ENCODE peak calls at places on chromosomes 13 and 19, in seven cellular contexts. One of them, this sample, is unnamed.

GRCh38 chr19:16442386-16443276 is 29.1 kb downstream of the EPS15L1 start:
- DNase-seq in stimulated activated effector memory CD8-positive, alpha-beta T cell treated with anti-CD3 and anti-CD28 coated beads, Interleukin-12 subunit alpha, Interleukin-12 subunit beta, amount 100 ng/mL, for 72 hours: no peak
- DNase-seq in neural progenitor cell: peak
- DNase-seq in NCI-H187: no peak
- DNase-seq in thoracic aorta: no peak
- DNase-seq in endodermal cell: no peak
- DNase-seq in HCT116: no peak
- DNase-seq in this sample: no peak

GRCh38 chr13:94613051-94613450 is 11.4 kb downstream of the GPR180 start:
- DNase-seq in thoracic aorta: no peak
- DNase-seq in stimulated activated effector memory CD8-positive, alpha-beta T cell treated with anti-CD3 and anti-CD28 coated beads, Interleukin-12 subunit alpha, Interleukin-12 subunit beta, amount 100 ng/mL, for 72 hours: no peak
- DNase-seq in HCT116: no peak
- DNase-seq in NCI-H187: no peak
- DNase-seq in endodermal cell: no peak
- DNase-seq in neural progenitor cell: no peak
- DNase-seq in this sample: no peak

GRCh38 chr13:21008026-21008425 is 53.4 kb downstream of the LATS2 start:
- DNase-seq in stimulated activated effector memory CD8-positive, alpha-beta T cell treated with anti-CD3 and anti-CD28 coated beads, Interleukin-12 subunit alpha, Interleukin-12 subunit beta, amount 100 ng/mL, for 72 hours: no peak
- DNase-seq in NCI-H187: no peak
- DNase-seq in endodermal cell: peak
- DNase-seq in neural progenitor cell: no peak
- DNase-seq in thoracic aorta: no peak
- DNase-seq in HCT116: no peak
- DNase-seq in this sample: no peak

GRCh38 chr13:47632311-47632710 is 368.8 kb downstream of the SUCLA2 start:
- DNase-seq in endodermal cell: peak
- DNase-seq in NCI-H187: no peak
- DNase-seq in stimulated activated effector memory CD8-positive, alpha-beta T cell treated with anti-CD3 and anti-CD28 coated beads, Interleukin-12 subunit alpha, Interleukin-12 subunit beta, amount 100 ng/mL, for 72 hours: no peak
- DNase-seq in neural progenitor cell: peak
- DNase-seq in HCT116: no peak
- DNase-seq in thoracic aorta: no peak
- DNase-seq in this sample: no peak

GRCh38 chr19:2278504-2279158 is 3.3 kb downstream of the PEAK3 start:
- DNase-seq in stimulated activated effector memory CD8-positive, alpha-beta T cell treated with anti-CD3 and anti-CD28 coated beads, Interleukin-12 subunit alpha, Interleukin-12 subunit beta, amount 100 ng/mL, for 72 hours: no peak
- DNase-seq in neural progenitor cell: no peak
- DNase-seq in HCT116: no peak
- DNase-seq in thoracic aorta: no peak
- DNase-seq in NCI-H187: no peak
- DNase-seq in endodermal cell: no peak
- DNase-seq in this sample: peak

GRCh38 chr13:35881360-35881759 is 249.8 kb downstream of the DCLK1 start:
- DNase-seq in thoracic aorta: no peak
- DNase-seq in NCI-H187: no peak
- DNase-seq in neural progenitor cell: no peak
- DNase-seq in endodermal cell: no peak
- DNase-seq in HCT116: no peak
- DNase-seq in stimulated activated effector memory CD8-positive, alpha-beta T cell treated with anti-CD3 and anti-CD28 coated beads, Interleukin-12 subunit alpha, Interleukin-12 subunit beta, amount 100 ng/mL, for 72 hours: no peak
- DNase-seq in this sample: no peak

GRCh38 chr19:1286451-1286858 is 782 bp downstream of the EFNA2 start:
- DNase-seq in HCT116: no peak
- DNase-seq in endodermal cell: no peak
- DNase-seq in neural progenitor cell: no peak
- DNase-seq in stimulated activated effector memory CD8-positive, alpha-beta T cell treated with anti-CD3 and anti-CD28 coated beads, Interleukin-12 subunit alpha, Interleukin-12 subunit beta, amount 100 ng/mL, for 72 hours: no peak
- DNase-seq in NCI-H187: no peak
- DNase-seq in thoracic aorta: no peak
- DNase-seq in this sample: no peak

GRCh38 chr13:65965496-65965895 is 1264.6 kb downstream of the PCDH9 start:
- DNase-seq in stimulated activated effector memory CD8-positive, alpha-beta T cell treated with anti-CD3 and anti-CD28 coated beads, Interleukin-12 subunit alpha, Interleukin-12 subunit beta, amount 100 ng/mL, for 72 hours: no peak
- DNase-seq in endodermal cell: no peak
- DNase-seq in thoracic aorta: no peak
- DNase-seq in HCT116: no peak
- DNase-seq in neural progenitor cell: no peak
- DNase-seq in NCI-H187: no peak
- DNase-seq in this sample: no peak

GRCh38 chr19:15187026-15188007 is 13.5 kb downstream of the NOTCH3 start:
- DNase-seq in neural progenitor cell: no peak
- DNase-seq in endodermal cell: peak
- DNase-seq in NCI-H187: no peak
- DNase-seq in thoracic aorta: no peak
- DNase-seq in HCT116: no peak
- DNase-seq in stimulated activated effector memory CD8-positive, alpha-beta T cell treated with anti-CD3 and anti-CD28 coated beads, Interleukin-12 subunit alpha, Interleukin-12 subunit beta, amount 100 ng/mL, for 72 hours: no peak
- DNase-seq in this sample: peak

GRCh38 chr13:24925318-24926231 is 161.6 kb downstream of the RNF17 start:
- DNase-seq in thoracic aorta: no peak
- DNase-seq in endodermal cell: no peak
- DNase-seq in neural progenitor cell: no peak
- DNase-seq in HCT116: no peak
- DNase-seq in NCI-H187: no peak
- DNase-seq in stimulated activated effector memory CD8-positive, alpha-beta T cell treated with anti-CD3 and anti-CD28 coated beads, Interleukin-12 subunit alpha, Interleukin-12 subunit beta, amount 100 ng/mL, for 72 hours: no peak
- DNase-seq in this sample: no peak

GRCh38 chr19:45424191-45425058 is 708 bp upstream of the ERCC1 start:
- DNase-seq in thoracic aorta: peak
- DNase-seq in neural progenitor cell: peak
- DNase-seq in stimulated activated effector memory CD8-positive, alpha-beta T cell treated with anti-CD3 and anti-CD28 coated beads, Interleukin-12 subunit alpha, Interleukin-12 subunit beta, amount 100 ng/mL, for 72 hours: peak
- DNase-seq in HCT116: peak
- DNase-seq in NCI-H187: no peak
- DNase-seq in endodermal cell: peak
- DNase-seq in this sample: peak

GRCh38 chr19:34772697-34773554 is at the start of gene ZNF599:
- DNase-seq in stimulated activated effector memory CD8-positive, alpha-beta T cell treated with anti-CD3 and anti-CD28 coated beads, Interleukin-12 subunit alpha, Interleukin-12 subunit beta, amount 100 ng/mL, for 72 hours: peak
- DNase-seq in HCT116: peak
- DNase-seq in neural progenitor cell: peak
- DNase-seq in NCI-H187: peak
- DNase-seq in thoracic aorta: peak
- DNase-seq in endodermal cell: peak
- DNase-seq in this sample: peak

GRCh38 chr19:14375055-14375581 is 6.1 kb upstream of the ADGRE5 start:
- DNase-seq in thoracic aorta: no peak
- DNase-seq in stimulated activated effector memory CD8-positive, alpha-beta T cell treated with anti-CD3 and anti-CD28 coated beads, Interleukin-12 subunit alpha, Interleukin-12 subunit beta, amount 100 ng/mL, for 72 hours: peak
- DNase-seq in NCI-H187: no peak
- DNase-seq in neural progenitor cell: no peak
- DNase-seq in endodermal cell: no peak
- DNase-seq in HCT116: no peak
- DNase-seq in this sample: no peak

GRCh38 chr19:55058781-55059610 is 4.0 kb downstream of the RDH13 start:
- DNase-seq in neural progenitor cell: no peak
- DNase-seq in stimulated activated effector memory CD8-positive, alpha-beta T cell treated with anti-CD3 and anti-CD28 coated beads, Interleukin-12 subunit alpha, Interleukin-12 subunit beta, amount 100 ng/mL, for 72 hours: no peak
- DNase-seq in thoracic aorta: no peak
- DNase-seq in endodermal cell: peak
- DNase-seq in NCI-H187: no peak
- DNase-seq in HCT116: no peak
- DNase-seq in this sample: peak

GRCh38 chr19:34171539-34171876 is 796 bp upstream of the LSM14A start:
- DNase-seq in thoracic aorta: no peak
- DNase-seq in neural progenitor cell: no peak
- DNase-seq in endodermal cell: no peak
- DNase-seq in stimulated activated effector memory CD8-positive, alpha-beta T cell treated with anti-CD3 and anti-CD28 coated beads, Interleukin-12 subunit alpha, Interleukin-12 subunit beta, amount 100 ng/mL, for 72 hours: no peak
- DNase-seq in NCI-H187: no peak
- DNase-seq in HCT116: no peak
- DNase-seq in this sample: no peak

GRCh38 chr19:19550454-19550842 is 12.4 kb downstream of the CILP2 start:
- DNase-seq in stimulated activated effector memory CD8-positive, alpha-beta T cell treated with anti-CD3 and anti-CD28 coated beads, Interleukin-12 subunit alpha, Interleukin-12 subunit beta, amount 100 ng/mL, for 72 hours: no peak
- DNase-seq in NCI-H187: no peak
- DNase-seq in HCT116: no peak
- DNase-seq in thoracic aorta: no peak
- DNase-seq in neural progenitor cell: no peak
- DNase-seq in endodermal cell: no peak
- DNase-seq in this sample: peak

GRCh38 chr19:4768934-4769777 is 22.4 kb upstream of the FEM1A start:
- DNase-seq in HCT116: peak
- DNase-seq in neural progenitor cell: peak
- DNase-seq in endodermal cell: peak
- DNase-seq in NCI-H187: peak
- DNase-seq in thoracic aorta: peak
- DNase-seq in stimulated activated effector memory CD8-positive, alpha-beta T cell treated with anti-CD3 and anti-CD28 coated beads, Interleukin-12 subunit alpha, Interleukin-12 subunit beta, amount 100 ng/mL, for 72 hours: peak
- DNase-seq in this sample: peak

GRCh38 chr19:48625891-48626327 is 6.6 kb downstream of the SPHK2 start:
- DNase-seq in stimulated activated effector memory CD8-positive, alpha-beta T cell treated with anti-CD3 and anti-CD28 coated beads, Interleukin-12 subunit alpha, Interleukin-12 subunit beta, amount 100 ng/mL, for 72 hours: no peak
- DNase-seq in neural progenitor cell: no peak
- DNase-seq in thoracic aorta: no peak
- DNase-seq in NCI-H187: no peak
- DNase-seq in HCT116: no peak
- DNase-seq in endodermal cell: peak
- DNase-seq in this sample: peak

GRCh38 chr13:44058586-44059238 is 179.0 kb downstream of the LACC1 start:
- DNase-seq in neural progenitor cell: no peak
- DNase-seq in endodermal cell: no peak
- DNase-seq in HCT116: no peak
- DNase-seq in NCI-H187: no peak
- DNase-seq in thoracic aorta: no peak
- DNase-seq in stimulated activated effector memory CD8-positive, alpha-beta T cell treated with anti-CD3 and anti-CD28 coated beads, Interleukin-12 subunit alpha, Interleukin-12 subunit beta, amount 100 ng/mL, for 72 hours: no peak
- DNase-seq in this sample: no peak

GRCh38 chr13:94093652-94094310 is 385.7 kb downstream of the DCT start:
- DNase-seq in endodermal cell: no peak
- DNase-seq in stimulated activated effector memory CD8-positive, alpha-beta T cell treated with anti-CD3 and anti-CD28 coated beads, Interleukin-12 subunit alpha, Interleukin-12 subunit beta, amount 100 ng/mL, for 72 hours: no peak
- DNase-seq in thoracic aorta: no peak
- DNase-seq in neural progenitor cell: no peak
- DNase-seq in HCT116: no peak
- DNase-seq in NCI-H187: no peak
- DNase-seq in this sample: no peak

GRCh38 chr19:29487432-29487831 is 38.4 kb upstream of the VSTM2B start:
- DNase-seq in NCI-H187: no peak
- DNase-seq in HCT116: no peak
- DNase-seq in neural progenitor cell: no peak
- DNase-seq in endodermal cell: peak
- DNase-seq in thoracic aorta: no peak
- DNase-seq in stimulated activated effector memory CD8-positive, alpha-beta T cell treated with anti-CD3 and anti-CD28 coated beads, Interleukin-12 subunit alpha, Interleukin-12 subunit beta, amount 100 ng/mL, for 72 hours: peak
- DNase-seq in this sample: no peak

This sample was measured in H7.